ENCODE peak calls at places on chromosomes 3 and 15, in seven cellular contexts. One of them, this sample, is unnamed.

GRCh38 chr15:71447328-71448250 is 332.3 kb downstream of the THSD4 start:
- DNase-seq in kidney glomerular epithelial cell: peak
- DNase-seq in NCI-H2107: no peak
- DNase-seq in NCI-H146: no peak
- DNase-seq in GM23338: no peak
- DNase-seq in A549: peak
- DNase-seq in lower leg skin: peak
- DNase-seq in this sample: peak

GRCh38 chr3:46628980-46629379 is 16.7 kb downstream of the FAM240A start:
- DNase-seq in kidney glomerular epithelial cell: no peak
- DNase-seq in GM23338: no peak
- DNase-seq in NCI-H146: no peak
- DNase-seq in NCI-H2107: no peak
- DNase-seq in A549: no peak
- DNase-seq in lower leg skin: no peak
- DNase-seq in this sample: no peak

GRCh38 chr15:70669966-70670658 is 93.2 kb downstream of the UACA start:
- DNase-seq in kidney glomerular epithelial cell: no peak
- DNase-seq in A549: no peak
- DNase-seq in NCI-H2107: no peak
- DNase-seq in lower leg skin: no peak
- DNase-seq in GM23338: no peak
- DNase-seq in NCI-H146: peak
- DNase-seq in this sample: no peak

GRCh38 chr3:178001670-178002101 is 534.5 kb upstream of the KCNMB2 start:
- DNase-seq in kidney glomerular epithelial cell: no peak
- DNase-seq in NCI-H2107: no peak
- DNase-seq in GM23338: no peak
- DNase-seq in NCI-H146: no peak
- DNase-seq in A549: no peak
- DNase-seq in lower leg skin: peak
- DNase-seq in this sample: no peak

GRCh38 chr3:158127250-158128219 is 17.6 kb downstream of the RSRC1 start:
- DNase-seq in NCI-H2107: no peak
- DNase-seq in GM23338: no peak
- DNase-seq in NCI-H146: no peak
- DNase-seq in kidney glomerular epithelial cell: no peak
- DNase-seq in A549: no peak
- DNase-seq in lower leg skin: no peak
- DNase-seq in this sample: peak

GRCh38 chr3:76129441-76129840 is 344.1 kb upstream of the ZNF717 start:
- DNase-seq in A549: no peak
- DNase-seq in kidney glomerular epithelial cell: no peak
- DNase-seq in NCI-H2107: no peak
- DNase-seq in lower leg skin: no peak
- DNase-seq in GM23338: no peak
- DNase-seq in NCI-H146: no peak
- DNase-seq in this sample: no peak

GRCh38 chr3:14265246-14265962 is 86.8 kb downstream of the LSM3 start:
- DNase-seq in NCI-H146: peak
- DNase-seq in GM23338: no peak
- DNase-seq in kidney glomerular epithelial cell: no peak
- DNase-seq in A549: peak
- DNase-seq in NCI-H2107: no peak
- DNase-seq in lower leg skin: no peak
- DNase-seq in this sample: peak

GRCh38 chr3:55013145-55013544 is 85.3 kb upstream of the LRTM1 start:
- DNase-seq in GM23338: peak
- DNase-seq in NCI-H2107: no peak
- DNase-seq in NCI-H146: peak
- DNase-seq in lower leg skin: no peak
- DNase-seq in kidney glomerular epithelial cell: peak
- DNase-seq in A549: peak
- DNase-seq in this sample: peak

GRCh38 chr3:146277953-146278631 is 27.2 kb upstream of the PLSCR4 start:
- DNase-seq in kidney glomerular epithelial cell: no peak
- DNase-seq in A549: no peak
- DNase-seq in lower leg skin: peak
- DNase-seq in GM23338: no peak
- DNase-seq in NCI-H146: no peak
- DNase-seq in NCI-H2107: no peak
- DNase-seq in this sample: no peak

GRCh38 chr3:115092220-115092791 is 54.8 kb downstream of the ZBTB20 start:
- DNase-seq in kidney glomerular epithelial cell: peak
- DNase-seq in lower leg skin: peak
- DNase-seq in NCI-H2107: peak
- DNase-seq in GM23338: peak
- DNase-seq in NCI-H146: peak
- DNase-seq in A549: peak
- DNase-seq in this sample: peak

GRCh38 chr15:59052915-59053407 is 52.0 kb upstream of the CCNB2 start:
- DNase-seq in NCI-H146: no peak
- DNase-seq in kidney glomerular epithelial cell: no peak
- DNase-seq in GM23338: no peak
- DNase-seq in lower leg skin: no peak
- DNase-seq in A549: no peak
- DNase-seq in NCI-H2107: no peak
- DNase-seq in this sample: no peak